ENCODE peak calls at places on chromosomes 16 and 17, in ten cellular contexts. H is neural progenitor cell, J is fibroblast of lung, R is mammary epithelial cell, D is GM23248, K is HCT116, A is MM.1S, S is H1, V is GM23338, Q is PC-3. P is an unnamed sample. For H3K79me2, the result is how much of the 10 kb centered on the place peaks cover.

GRCh38 chr17:79944251-79944812 is 91.3 kb downstream of the TBC1D16 start:
- DNase-seq in Q (no peak), V (no peak), K (no peak), R (no peak), J (no peak), H (no peak), S (no peak), A (no peak), D (no peak), P (no peak)

GRCh38 chr17:19369846-19370492 is 7.4 kb upstream of the B9D1 start:
- DNase-seq in J (no peak), V (no peak), Q (no peak), S (no peak), K (no peak), H (no peak), A (no peak), D (no peak), R (no peak), P (no peak)

GRCh38 chr16:84918006-84918909 is 93.1 kb downstream of the ZDHHC7 start:
- DNase-seq in A (no peak), H (no peak), R (no peak), S (no peak), V (no peak), D (no peak), Q (no peak), J (no peak), K (no peak), P (no peak)

GRCh38 chr17:44919885-44920564 is 4.7 kb upstream of the GFAP start:
- DNase-seq in S (peak), H (peak), Q (peak), K (peak), R (peak), V (peak), D (peak), A (peak), J (peak), P (peak)

GRCh38 chr16:3509470-3509928 is 8.7 kb downstream of the CLUAP1 start:
- DNase-seq in S (no peak), R (peak), H (no peak), A (peak), V (no peak), K (no peak), D (no peak), J (no peak), Q (peak), P (peak)

GRCh38 chr17:62688398-62689140 is 61.1 kb downstream of the MRC2 start:
- DNase-seq in R (no peak), K (no peak), H (no peak), Q (no peak), V (no peak), A (no peak), D (no peak), S (no peak), J (no peak), P (no peak)

GRCh38 chr17:21394265-21394664 is 18.1 kb downstream of the KCNJ12 start:
- DNase-seq in V (no peak), S (no peak), A (no peak), K (no peak), R (peak), Q (peak), H (no peak), J (peak), D (peak), P (peak)

GRCh38 chr17:42399948-42400843 is 12.0 kb upstream of the STAT3 start:
- DNase-seq in H (no peak), A (no peak), D (no peak), V (peak), S (no peak), Q (no peak), R (no peak), J (no peak), K (no peak), P (no peak)

GRCh38 chr17:77327566-77328463 is 187.0 kb downstream of the SEC14L1 start:
- DNase-seq in S (no peak), D (no peak), H (no peak), J (no peak), K (no peak), V (no peak), A (no peak), R (no peak), Q (no peak), P (no peak)

GRCh38 chr17:73029941-73030340 is 62.5 kb downstream of the SLC39A11 start:
- DNase-seq in V (no peak), R (no peak), Q (no peak), D (no peak), J (no peak), H (peak), K (no peak), S (no peak), A (no peak), P (no peak)
- TF ChIP-seq EZH2 in V (no peak), R (no peak), Q (no peak), D (no peak), J (no peak), H (no peak), K (no peak), S (no peak), A (no peak), P (no peak)

GRCh38 chr16:47448830-47449575 is 11.9 kb downstream of the ITFG1 start:
- DNase-seq in Q (no peak), J (no peak), V (no peak), H (no peak), A (no peak), S (no peak), D (no peak), R (no peak), K (no peak), P (no peak)
- H3K79me2 ChIP-seq in Q (under half), J (under half), V (under half), H (under half), A (under half), S (under half), D (under half), R (under half), K (under half), P (under half)

DNA sequence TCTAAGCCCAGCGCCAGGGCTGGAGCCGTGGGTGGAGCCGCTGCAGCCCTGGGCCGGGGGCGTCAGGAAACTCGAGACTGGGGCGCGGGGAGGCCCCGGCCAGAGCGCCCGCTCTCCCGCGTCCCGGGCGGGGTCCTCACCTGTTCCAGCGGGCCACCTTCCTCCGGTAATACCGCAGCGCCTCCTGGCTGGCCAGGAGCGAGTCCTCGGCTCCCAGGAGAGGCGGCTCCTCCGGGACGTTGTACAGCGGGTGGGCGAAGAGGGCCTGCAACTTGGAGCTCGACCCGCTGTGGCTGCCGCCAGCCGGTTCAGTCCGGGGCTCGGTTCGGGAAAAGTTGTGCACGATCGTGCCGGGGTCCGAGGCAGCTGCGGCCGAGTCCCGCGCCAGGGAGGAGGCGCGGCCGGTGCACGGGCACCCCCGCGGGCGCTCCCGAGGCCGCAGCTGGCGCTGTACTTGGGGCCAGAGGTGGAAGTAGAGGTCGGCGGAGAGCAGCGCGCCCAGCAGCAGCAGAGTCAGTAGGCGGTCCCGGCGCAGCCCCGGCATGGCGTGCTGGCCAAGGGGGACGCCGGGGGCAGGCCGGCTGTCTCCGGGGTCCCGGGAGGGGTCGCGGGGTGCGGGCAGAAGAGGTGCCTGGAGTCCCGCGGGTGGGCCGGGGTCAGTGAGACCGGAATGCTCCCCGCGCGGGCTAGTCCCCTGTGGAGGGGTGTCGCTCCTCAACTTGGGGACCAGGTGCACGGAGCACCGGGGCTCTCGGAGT is 865 bp downstream of the FAM20A start:
- DNase-seq in S (peak), Q (no peak), K (no peak), A (no peak), D (peak), V (peak), R (peak), H (peak), J (no peak), P (no peak)
- TF ChIP-seq EZH2 in S (peak), Q (no peak), K (no peak), A (no peak), D (no peak), V (peak), R (no peak), H (peak), J (peak), P (no peak)

GRCh38 chr17:4305224-4305623 is 41.4 kb upstream of the ANKFY1 start:
- DNase-seq in D (no peak), A (no peak), J (no peak), H (no peak), R (no peak), V (no peak), K (no peak), S (no peak), Q (no peak), P (no peak)

GRCh38 chr17:4310349-4311060 is 46.7 kb upstream of the ANKFY1 start:
- DNase-seq in A (no peak), K (no peak), S (no peak), Q (no peak), R (no peak), H (no peak), V (peak), D (peak), J (peak), P (no peak)

GRCh38 chr17:4304417-4305027 is 40.7 kb upstream of the ANKFY1 start:
- DNase-seq in H (peak), K (peak), Q (peak), D (peak), R (peak), V (peak), J (no peak), S (no peak), A (peak), P (no peak)

GRCh38 chr17:4307179-4307930 is 43.6 kb upstream of the ANKFY1 start:
- DNase-seq in A (no peak), V (peak), K (no peak), H (no peak), S (no peak), Q (no peak), R (no peak), J (no peak), D (no peak), P (no peak)
- H3K79me2 ChIP-seq in A (half or more), V (half or more), K (half or more), H (half or more), S (under half), Q (half or more), R (half or more), J (under half), D (half or more), P (half or more)

DNA sequence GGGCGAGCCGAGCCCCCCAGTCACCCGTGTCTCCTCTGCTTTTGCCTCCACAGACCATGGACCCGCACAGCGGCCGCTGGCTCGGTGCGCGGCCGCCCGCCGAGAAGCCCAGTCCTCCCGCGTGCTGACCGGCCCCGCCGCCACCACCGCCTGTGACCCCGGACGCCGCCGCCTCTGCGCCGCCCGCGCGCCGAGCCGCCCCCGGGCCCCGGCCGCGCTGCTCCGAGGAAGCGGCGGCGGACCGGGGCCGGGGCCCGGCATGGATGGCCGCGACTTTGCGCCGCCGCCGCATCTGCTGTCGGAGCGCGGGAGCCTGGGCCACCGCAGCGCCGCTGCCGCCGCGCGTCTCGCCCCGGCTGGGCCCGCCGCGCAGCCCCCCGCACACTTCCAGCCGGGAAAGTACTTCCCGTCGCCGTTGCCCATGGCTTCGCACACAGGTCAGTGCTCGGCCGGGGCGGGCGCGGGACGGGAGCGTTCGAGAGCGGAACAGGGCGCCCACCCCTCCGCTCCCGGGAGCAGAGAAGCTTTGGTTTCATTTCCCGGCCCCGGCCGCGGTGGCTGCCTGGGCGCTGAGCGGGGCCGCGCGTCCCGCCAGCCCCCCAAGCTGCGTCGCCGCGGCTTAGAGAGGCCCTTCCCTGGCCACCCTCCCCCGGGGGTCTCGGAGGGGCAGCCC is 4.4 kb downstream of the BAHCC1 start:
- DNase-seq in H (no peak), J (no peak), V (peak), A (no peak), Q (peak), D (peak), S (no peak), R (no peak), K (no peak), P (no peak)
- TF ChIP-seq EZH2 in H (no peak), J (no peak), V (no peak), A (no peak), Q (no peak), D (no peak), S (peak), R (no peak), K (no peak), P (no peak)

P was measured in PC-9.